ENCODE peak calls at places on chromosomes 16 and 17, in six cellular contexts. One of them, this sample, is unnamed. For H3K27me3, the result is how much of the 10 kb centered on the place peaks cover.

GRCh38 chr16:25443994-25444393 is 186.3 kb upstream of the ZKSCAN2 start:
- DNase-seq in stomach: no peak
- DNase-seq in IMR-90: no peak
- DNase-seq in CD4-positive, CD25-positive, alpha-beta regulatory T cell: no peak
- DNase-seq in right cardiac atrium: no peak
- DNase-seq in tibial artery: no peak
- DNase-seq in this sample: no peak

GRCh38 chr16:57801098-57801855 is 1.0 kb downstream of the KIFC3 start:
- DNase-seq in stomach: no peak
- DNase-seq in IMR-90: peak
- DNase-seq in CD4-positive, CD25-positive, alpha-beta regulatory T cell: no peak
- DNase-seq in right cardiac atrium: no peak
- DNase-seq in tibial artery: no peak
- DNase-seq in this sample: peak

GRCh38 chr16:84543931-84544776 is 39.7 kb upstream of the MEAK7 start:
- DNase-seq in stomach: no peak
- DNase-seq in IMR-90: peak
- DNase-seq in CD4-positive, CD25-positive, alpha-beta regulatory T cell: no peak
- DNase-seq in right cardiac atrium: peak
- DNase-seq in tibial artery: no peak
- DNase-seq in this sample: no peak

GRCh38 chr16:80024443-80024842 is 423.9 kb upstream of the MAF start:
- DNase-seq in stomach: no peak
- DNase-seq in IMR-90: no peak
- DNase-seq in CD4-positive, CD25-positive, alpha-beta regulatory T cell: no peak
- DNase-seq in right cardiac atrium: no peak
- DNase-seq in tibial artery: no peak
- DNase-seq in this sample: no peak

GRCh38 chr17:82609655-82610054 is 38.6 kb downstream of the WDR45B start:
- DNase-seq in stomach: no peak
- DNase-seq in IMR-90: no peak
- DNase-seq in CD4-positive, CD25-positive, alpha-beta regulatory T cell: no peak
- DNase-seq in right cardiac atrium: no peak
- DNase-seq in tibial artery: no peak
- DNase-seq in this sample: no peak

GRCh38 chr16:1317479-1318267 is 8.2 kb downstream of the UBE2I start:
- DNase-seq in stomach: no peak
- DNase-seq in IMR-90: no peak
- DNase-seq in CD4-positive, CD25-positive, alpha-beta regulatory T cell: no peak
- DNase-seq in right cardiac atrium: peak
- DNase-seq in tibial artery: no peak
- DNase-seq in this sample: no peak

GRCh38 chr16:30567160-30567990 is 4.1 kb downstream of the ZNF688 start:
- DNase-seq in stomach: no peak
- DNase-seq in IMR-90: peak
- DNase-seq in CD4-positive, CD25-positive, alpha-beta regulatory T cell: peak
- DNase-seq in right cardiac atrium: no peak
- DNase-seq in tibial artery: no peak
- DNase-seq in this sample: peak

GRCh38 chr16:20866161-20866772 is 33.9 kb downstream of the DCUN1D3 start:
- DNase-seq in stomach: peak
- DNase-seq in IMR-90: peak
- DNase-seq in CD4-positive, CD25-positive, alpha-beta regulatory T cell: no peak
- DNase-seq in right cardiac atrium: no peak
- DNase-seq in tibial artery: peak
- DNase-seq in this sample: peak

GRCh38 chr16:81444448-81445121 is at the start of gene CMIP:
- DNase-seq in stomach: peak
- DNase-seq in IMR-90: peak
- DNase-seq in CD4-positive, CD25-positive, alpha-beta regulatory T cell: peak
- DNase-seq in right cardiac atrium: peak
- DNase-seq in tibial artery: peak
- DNase-seq in this sample: peak

GRCh38 chr16:48559462-48560211 is 50.3 kb downstream of the N4BP1 start:
- DNase-seq in stomach: no peak
- DNase-seq in IMR-90: peak
- DNase-seq in CD4-positive, CD25-positive, alpha-beta regulatory T cell: no peak
- DNase-seq in right cardiac atrium: no peak
- DNase-seq in tibial artery: no peak
- DNase-seq in this sample: no peak

DNA sequence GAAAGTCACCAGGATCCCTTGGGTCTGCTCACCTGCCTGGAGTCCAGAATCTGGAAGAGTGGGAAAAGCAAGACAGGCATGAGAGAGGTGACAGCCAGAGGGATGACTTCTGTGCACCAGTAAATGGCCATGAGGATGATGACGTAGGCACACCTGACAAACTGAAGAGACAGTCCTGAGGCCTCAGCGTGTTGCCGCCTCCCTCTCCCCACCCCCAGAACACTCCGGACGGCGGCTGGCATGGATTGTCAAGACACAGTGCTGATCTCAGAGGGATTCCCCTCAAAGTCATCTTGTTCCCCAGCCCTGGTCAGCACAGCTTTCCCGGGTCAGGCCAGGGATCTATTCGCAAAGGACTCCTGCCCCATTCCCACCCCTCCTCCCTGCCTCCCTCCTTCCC is 6.2 kb downstream of the SLC13A5 start:
- DNase-seq in stomach: no peak
- DNase-seq in IMR-90: no peak
- DNase-seq in CD4-positive, CD25-positive, alpha-beta regulatory T cell: no peak
- DNase-seq in right cardiac atrium: no peak
- DNase-seq in tibial artery: no peak
- DNase-seq in this sample: no peak
- H3K27me3 ChIP-seq in stomach: under half
- H3K27me3 ChIP-seq in IMR-90: under half
- H3K27me3 ChIP-seq in CD4-positive, CD25-positive, alpha-beta regulatory T cell: under half
- H3K27me3 ChIP-seq in right cardiac atrium: under half
- H3K27me3 ChIP-seq in tibial artery: half or more
- H3K27me3 ChIP-seq in this sample: under half

DNA sequence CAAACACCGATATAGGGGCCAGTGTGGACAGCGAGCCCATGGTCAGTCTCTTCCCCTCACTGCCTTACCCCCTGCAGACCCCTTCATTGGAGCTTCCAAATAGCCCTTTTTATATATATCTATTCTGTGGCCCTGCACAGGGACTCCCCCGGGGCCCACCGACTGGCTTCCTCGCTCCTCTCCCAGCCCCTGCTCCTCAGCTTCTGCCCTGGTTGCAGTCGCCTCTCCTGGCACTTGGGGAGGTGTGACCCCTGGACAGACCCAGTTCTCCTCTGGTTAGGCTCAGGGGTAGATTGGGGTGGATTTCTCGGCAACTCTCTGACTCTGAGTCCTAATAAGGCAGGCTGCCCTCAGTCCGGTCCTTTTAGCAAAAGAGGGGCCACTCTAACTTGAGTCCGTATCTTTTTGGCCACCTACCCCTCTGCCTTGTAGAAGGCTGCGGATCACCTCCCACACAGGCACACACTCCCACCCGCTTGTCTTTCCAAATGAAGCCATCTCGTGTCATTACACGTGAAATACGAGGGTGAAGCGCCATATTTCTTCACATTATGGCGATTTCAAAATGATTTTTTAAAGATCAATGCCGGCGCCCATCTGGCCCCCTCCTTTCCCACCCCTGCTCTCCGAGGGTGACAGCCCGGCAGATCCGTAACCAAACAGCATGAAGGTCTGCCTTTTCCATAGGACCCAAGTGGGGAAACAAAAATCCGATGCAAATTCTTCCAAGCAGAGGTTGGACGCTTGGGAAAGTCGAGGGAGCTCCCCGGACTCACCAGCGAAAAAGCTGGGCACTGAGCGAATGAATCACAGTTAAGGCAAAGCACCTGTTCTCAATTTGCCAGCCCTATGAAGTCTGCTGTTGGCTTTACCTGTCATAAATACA is 1.7 kb upstream of the HOXB9 start:
- DNase-seq in stomach: no peak
- DNase-seq in IMR-90: no peak
- DNase-seq in CD4-positive, CD25-positive, alpha-beta regulatory T cell: no peak
- DNase-seq in right cardiac atrium: no peak
- DNase-seq in tibial artery: no peak
- DNase-seq in this sample: no peak
- H3K27me3 ChIP-seq in stomach: half or more
- H3K27me3 ChIP-seq in IMR-90: half or more
- H3K27me3 ChIP-seq in CD4-positive, CD25-positive, alpha-beta regulatory T cell: half or more
- H3K27me3 ChIP-seq in right cardiac atrium: under half
- H3K27me3 ChIP-seq in tibial artery: half or more
- H3K27me3 ChIP-seq in this sample: half or more

GRCh38 chr17:74430706-74431567 is 951 bp upstream of the GPRC5C start:
- DNase-seq in stomach: peak
- DNase-seq in IMR-90: peak
- DNase-seq in CD4-positive, CD25-positive, alpha-beta regulatory T cell: no peak
- DNase-seq in right cardiac atrium: peak
- DNase-seq in tibial artery: peak
- DNase-seq in this sample: peak

GRCh38 chr17:74427763-74428153 is 4.1 kb upstream of the GPRC5C start:
- DNase-seq in stomach: no peak
- DNase-seq in IMR-90: no peak
- DNase-seq in CD4-positive, CD25-positive, alpha-beta regulatory T cell: no peak
- DNase-seq in right cardiac atrium: no peak
- DNase-seq in tibial artery: no peak
- DNase-seq in this sample: no peak

GRCh38 chr17:74431568-74432483 is at the start of gene GPRC5C:
- DNase-seq in stomach: peak
- DNase-seq in IMR-90: no peak
- DNase-seq in CD4-positive, CD25-positive, alpha-beta regulatory T cell: no peak
- DNase-seq in right cardiac atrium: peak
- DNase-seq in tibial artery: peak
- DNase-seq in this sample: peak

GRCh38 chr17:74430385-74430705 is 1.5 kb upstream of the GPRC5C start:
- DNase-seq in stomach: no peak
- DNase-seq in IMR-90: no peak
- DNase-seq in CD4-positive, CD25-positive, alpha-beta regulatory T cell: no peak
- DNase-seq in right cardiac atrium: no peak
- DNase-seq in tibial artery: no peak
- DNase-seq in this sample: no peak

GRCh38 chr17:74429604-74430384 is 2.1 kb upstream of the GPRC5C start:
- DNase-seq in stomach: peak
- DNase-seq in IMR-90: no peak
- DNase-seq in CD4-positive, CD25-positive, alpha-beta regulatory T cell: no peak
- DNase-seq in right cardiac atrium: peak
- DNase-seq in tibial artery: no peak
- DNase-seq in this sample: peak
- H3K27me3 ChIP-seq in stomach: under half
- H3K27me3 ChIP-seq in IMR-90: under half
- H3K27me3 ChIP-seq in CD4-positive, CD25-positive, alpha-beta regulatory T cell: under half
- H3K27me3 ChIP-seq in right cardiac atrium: under half
- H3K27me3 ChIP-seq in tibial artery: under half
- H3K27me3 ChIP-seq in this sample: under half

GRCh38 chr17:48642059-48642842 is 16.1 kb upstream of the HOXB9 start:
- DNase-seq in stomach: no peak
- DNase-seq in IMR-90: no peak
- DNase-seq in CD4-positive, CD25-positive, alpha-beta regulatory T cell: no peak
- DNase-seq in right cardiac atrium: no peak
- DNase-seq in tibial artery: no peak
- DNase-seq in this sample: no peak

GRCh38 chr17:48642843-48643696 is 16.9 kb upstream of the HOXB9 start:
- DNase-seq in stomach: no peak
- DNase-seq in IMR-90: no peak
- DNase-seq in CD4-positive, CD25-positive, alpha-beta regulatory T cell: no peak
- DNase-seq in right cardiac atrium: no peak
- DNase-seq in tibial artery: no peak
- DNase-seq in this sample: no peak

GRCh38 chr17:48644910-48645557 is 18.9 kb upstream of the HOXB9 start:
- DNase-seq in stomach: no peak
- DNase-seq in IMR-90: no peak
- DNase-seq in CD4-positive, CD25-positive, alpha-beta regulatory T cell: no peak
- DNase-seq in right cardiac atrium: no peak
- DNase-seq in tibial artery: no peak
- DNase-seq in this sample: no peak

GRCh38 chr17:48644159-48644558 is 18.0 kb upstream of the HOXB9 start:
- DNase-seq in stomach: no peak
- DNase-seq in IMR-90: no peak
- DNase-seq in CD4-positive, CD25-positive, alpha-beta regulatory T cell: no peak
- DNase-seq in right cardiac atrium: no peak
- DNase-seq in tibial artery: no peak
- DNase-seq in this sample: no peak

GRCh38 chr17:48643697-48644012 is 17.5 kb upstream of the HOXB9 start:
- DNase-seq in stomach: no peak
- DNase-seq in IMR-90: no peak
- DNase-seq in CD4-positive, CD25-positive, alpha-beta regulatory T cell: no peak
- DNase-seq in right cardiac atrium: no peak
- DNase-seq in tibial artery: no peak
- DNase-seq in this sample: no peak
- H3K27me3 ChIP-seq in stomach: half or more
- H3K27me3 ChIP-seq in IMR-90: half or more
- H3K27me3 ChIP-seq in CD4-positive, CD25-positive, alpha-beta regulatory T cell: half or more
- H3K27me3 ChIP-seq in right cardiac atrium: under half
- H3K27me3 ChIP-seq in tibial artery: half or more
- H3K27me3 ChIP-seq in this sample: half or more

DNA sequence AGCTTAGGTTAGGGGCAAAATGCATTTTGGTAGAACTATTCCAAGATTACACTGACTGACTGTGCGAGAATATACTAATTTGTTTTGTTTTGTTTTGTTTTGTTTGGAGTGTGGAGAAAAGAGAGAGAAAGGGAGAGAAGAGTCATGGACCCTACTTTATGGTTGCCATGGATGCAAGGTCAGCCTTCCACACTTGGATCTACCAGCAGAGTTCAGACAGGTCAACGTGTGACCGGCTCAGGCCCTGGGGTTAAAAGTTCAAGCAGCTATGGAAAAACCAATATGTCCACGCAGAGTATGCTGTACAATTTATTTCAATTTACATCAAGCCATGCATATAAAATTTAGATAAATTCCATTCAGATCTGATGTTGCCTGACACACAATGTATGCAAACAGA is 122.8 kb downstream of the SKAP1 start:
- DNase-seq in stomach: no peak
- DNase-seq in IMR-90: no peak
- DNase-seq in CD4-positive, CD25-positive, alpha-beta regulatory T cell: no peak
- DNase-seq in right cardiac atrium: no peak
- DNase-seq in tibial artery: no peak
- DNase-seq in this sample: no peak
- H3K27me3 ChIP-seq in stomach: under half
- H3K27me3 ChIP-seq in IMR-90: half or more
- H3K27me3 ChIP-seq in CD4-positive, CD25-positive, alpha-beta regulatory T cell: under half
- H3K27me3 ChIP-seq in right cardiac atrium: under half
- H3K27me3 ChIP-seq in tibial artery: half or more
- H3K27me3 ChIP-seq in this sample: under half

GRCh38 chr16:53537591-53537990 is 34.6 kb upstream of the AKTIP start:
- DNase-seq in stomach: no peak
- DNase-seq in IMR-90: no peak
- DNase-seq in CD4-positive, CD25-positive, alpha-beta regulatory T cell: no peak
- DNase-seq in right cardiac atrium: no peak
- DNase-seq in tibial artery: no peak
- DNase-seq in this sample: no peak
- H3K27me3 ChIP-seq in stomach: under half
- H3K27me3 ChIP-seq in IMR-90: under half
- H3K27me3 ChIP-seq in CD4-positive, CD25-positive, alpha-beta regulatory T cell: under half
- H3K27me3 ChIP-seq in right cardiac atrium: under half
- H3K27me3 ChIP-seq in tibial artery: under half
- H3K27me3 ChIP-seq in this sample: under half

This sample was measured in mammary epithelial cell.